ENCODE peak calls at places on chromosomes 5 and 9, in four cellular contexts. One of them, this sample, is unnamed.

GRCh38 chr9:137241490-137242328 is 622 bp downstream of the TUBB4B start:
- DNase-seq in COR-L47: no peak
- DNase-seq in putamen: no peak
- DNase-seq in cardiac muscle cell: peak
- DNase-seq in this sample: no peak

GRCh38 chr5:106312360-106312759 is 1358.4 kb downstream of the EFNA5 start:
- DNase-seq in COR-L47: no peak
- DNase-seq in cardiac muscle cell: peak
- DNase-seq in putamen: no peak
- DNase-seq in this sample: no peak

GRCh38 chr5:149893403-149893931 is 51.1 kb downstream of the PDE6A start:
- DNase-seq in putamen: no peak
- DNase-seq in cardiac muscle cell: no peak
- DNase-seq in COR-L47: no peak
- DNase-seq in this sample: no peak

GRCh38 chr5:51382759-51383493 is at the start of gene ISL1:
- DNase-seq in cardiac muscle cell: peak
- DNase-seq in putamen: peak
- DNase-seq in COR-L47: peak
- DNase-seq in this sample: peak

GRCh38 chr5:148401604-148402003 is 17.8 kb downstream of the FBXO38 start:
- DNase-seq in putamen: no peak
- DNase-seq in cardiac muscle cell: peak
- DNase-seq in COR-L47: no peak
- DNase-seq in this sample: peak

GRCh38 chr5:16791036-16791705 is 144.9 kb downstream of the MYO10 start:
- DNase-seq in cardiac muscle cell: peak
- DNase-seq in putamen: peak
- DNase-seq in COR-L47: peak
- DNase-seq in this sample: peak

GRCh38 chr5:165757756-165758155 is 2252.3 kb downstream of the MAT2B start:
- DNase-seq in cardiac muscle cell: no peak
- DNase-seq in COR-L47: no peak
- DNase-seq in putamen: no peak
- DNase-seq in this sample: no peak

GRCh38 chr5:66440202-66440680 is 156.0 kb upstream of the MAST4 start:
- DNase-seq in putamen: no peak
- DNase-seq in cardiac muscle cell: peak
- DNase-seq in COR-L47: no peak
- DNase-seq in this sample: no peak

GRCh38 chr5:6615416-6615815 is 17.4 kb downstream of the NSUN2 start:
- DNase-seq in cardiac muscle cell: no peak
- DNase-seq in putamen: no peak
- DNase-seq in COR-L47: no peak
- DNase-seq in this sample: no peak

GRCh38 chr9:136820947-136821332 is 13.2 kb downstream of the RABL6 start:
- DNase-seq in putamen: no peak
- DNase-seq in cardiac muscle cell: peak
- DNase-seq in COR-L47: no peak
- DNase-seq in this sample: no peak

GRCh38 chr9:133506653-133507038 is 18.1 kb downstream of the MYMK start:
- DNase-seq in cardiac muscle cell: peak
- DNase-seq in COR-L47: no peak
- DNase-seq in putamen: no peak
- DNase-seq in this sample: no peak

GRCh38 chr5:93691997-93692396 is 49.4 kb downstream of the POU5F2 start:
- DNase-seq in COR-L47: no peak
- DNase-seq in putamen: no peak
- DNase-seq in cardiac muscle cell: no peak
- DNase-seq in this sample: no peak

GRCh38 chr5:168898261-168898911 is 319.2 kb upstream of the PANK3 start:
- DNase-seq in putamen: no peak
- DNase-seq in cardiac muscle cell: no peak
- DNase-seq in COR-L47: no peak
- DNase-seq in this sample: no peak

GRCh38 chr5:179795049-179795862 is 1.5 kb downstream of the LTC4S start:
- DNase-seq in putamen: no peak
- DNase-seq in COR-L47: peak
- DNase-seq in cardiac muscle cell: no peak
- DNase-seq in this sample: no peak

GRCh38 chr5:14420136-14420808 is 161.3 kb upstream of the OTULINL start:
- DNase-seq in COR-L47: no peak
- DNase-seq in putamen: no peak
- DNase-seq in cardiac muscle cell: no peak
- DNase-seq in this sample: no peak

GRCh38 chr5:90092734-90093133 is 316.8 kb downstream of the CETN3 start:
- DNase-seq in putamen: no peak
- DNase-seq in COR-L47: no peak
- DNase-seq in cardiac muscle cell: peak
- DNase-seq in this sample: no peak